ENCODE peak calls at places on chromosome 14, in eight cellular contexts. One of them, this sample, is unnamed.

GRCh38 chr14:58747181-58747580 is 109.4 kb downstream of the DACT1 start:
- DNase-seq in AG10803: peak
- DNase-seq in glutamatergic neuron: no peak
- DNase-seq in fibroblast of mammary gland: peak
- DNase-seq in endothelial cell: no peak
- DNase-seq in NCI-H526: no peak
- DNase-seq in T-cell: no peak
- DNase-seq in activated B cell treated with CpG ODN at 0.5 μM for 24 hours: no peak
- DNase-seq in this sample: peak

GRCh38 chr14:102777711-102778615 is 714 bp downstream of the TRAF3 start:
- DNase-seq in fibroblast of mammary gland: peak
- DNase-seq in AG10803: peak
- DNase-seq in NCI-H526: no peak
- DNase-seq in T-cell: no peak
- DNase-seq in glutamatergic neuron: no peak
- DNase-seq in endothelial cell: peak
- DNase-seq in activated B cell treated with CpG ODN at 0.5 μM for 24 hours: peak
- DNase-seq in this sample: peak

GRCh38 chr14:22164616-22165015 is 424.4 kb downstream of the DAD1 start:
- DNase-seq in NCI-H526: no peak
- DNase-seq in activated B cell treated with CpG ODN at 0.5 μM for 24 hours: no peak
- DNase-seq in endothelial cell: no peak
- DNase-seq in AG10803: no peak
- DNase-seq in fibroblast of mammary gland: no peak
- DNase-seq in glutamatergic neuron: no peak
- DNase-seq in T-cell: no peak
- DNase-seq in this sample: no peak

GRCh38 chr14:29282169-29282568 is 515.6 kb downstream of the FOXG1 start:
- DNase-seq in activated B cell treated with CpG ODN at 0.5 μM for 24 hours: no peak
- DNase-seq in T-cell: no peak
- DNase-seq in NCI-H526: no peak
- DNase-seq in fibroblast of mammary gland: peak
- DNase-seq in glutamatergic neuron: no peak
- DNase-seq in AG10803: peak
- DNase-seq in endothelial cell: no peak
- DNase-seq in this sample: peak

GRCh38 chr14:69501362-69501964 is 16.9 kb downstream of the PLEKHD1 start:
- DNase-seq in AG10803: no peak
- DNase-seq in fibroblast of mammary gland: peak
- DNase-seq in activated B cell treated with CpG ODN at 0.5 μM for 24 hours: no peak
- DNase-seq in endothelial cell: no peak
- DNase-seq in glutamatergic neuron: no peak
- DNase-seq in T-cell: no peak
- DNase-seq in NCI-H526: no peak
- DNase-seq in this sample: peak

GRCh38 chr14:38073641-38074040 is 134.1 kb upstream of the SSTR1 start:
- DNase-seq in AG10803: peak
- DNase-seq in endothelial cell: no peak
- DNase-seq in glutamatergic neuron: no peak
- DNase-seq in activated B cell treated with CpG ODN at 0.5 μM for 24 hours: no peak
- DNase-seq in fibroblast of mammary gland: peak
- DNase-seq in T-cell: no peak
- DNase-seq in NCI-H526: no peak
- DNase-seq in this sample: peak

GRCh38 chr14:99958380-99958779 is 106.8 kb upstream of the EVL start:
- DNase-seq in AG10803: no peak
- DNase-seq in activated B cell treated with CpG ODN at 0.5 μM for 24 hours: no peak
- DNase-seq in endothelial cell: no peak
- DNase-seq in T-cell: no peak
- DNase-seq in glutamatergic neuron: no peak
- DNase-seq in fibroblast of mammary gland: no peak
- DNase-seq in NCI-H526: no peak
- DNase-seq in this sample: no peak

GRCh38 chr14:21098134-21098891 is at the start of gene ZNF219:
- DNase-seq in T-cell: no peak
- DNase-seq in activated B cell treated with CpG ODN at 0.5 μM for 24 hours: peak
- DNase-seq in AG10803: peak
- DNase-seq in endothelial cell: peak
- DNase-seq in NCI-H526: peak
- DNase-seq in fibroblast of mammary gland: peak
- DNase-seq in glutamatergic neuron: peak
- DNase-seq in this sample: peak

GRCh38 chr14:95480109-95480886 is 36.2 kb downstream of the SYNE3 start:
- DNase-seq in glutamatergic neuron: no peak
- DNase-seq in endothelial cell: no peak
- DNase-seq in AG10803: peak
- DNase-seq in fibroblast of mammary gland: peak
- DNase-seq in NCI-H526: no peak
- DNase-seq in activated B cell treated with CpG ODN at 0.5 μM for 24 hours: no peak
- DNase-seq in T-cell: no peak
- DNase-seq in this sample: peak

GRCh38 chr14:35821546-35822411 is 4.4 kb upstream of the BRMS1L start:
- DNase-seq in T-cell: no peak
- DNase-seq in NCI-H526: no peak
- DNase-seq in AG10803: peak
- DNase-seq in fibroblast of mammary gland: peak
- DNase-seq in activated B cell treated with CpG ODN at 0.5 μM for 24 hours: no peak
- DNase-seq in endothelial cell: peak
- DNase-seq in glutamatergic neuron: no peak
- DNase-seq in this sample: peak

GRCh38 chr14:33788116-33788515 is 162.8 kb downstream of the EGLN3 start:
- DNase-seq in NCI-H526: no peak
- DNase-seq in AG10803: no peak
- DNase-seq in glutamatergic neuron: no peak
- DNase-seq in endothelial cell: no peak
- DNase-seq in fibroblast of mammary gland: no peak
- DNase-seq in activated B cell treated with CpG ODN at 0.5 μM for 24 hours: no peak
- DNase-seq in T-cell: no peak
- DNase-seq in this sample: no peak

GRCh38 chr14:61570961-61571299 is 124.4 kb upstream of the HIF1A start:
- DNase-seq in activated B cell treated with CpG ODN at 0.5 μM for 24 hours: no peak
- DNase-seq in AG10803: no peak
- DNase-seq in fibroblast of mammary gland: no peak
- DNase-seq in NCI-H526: no peak
- DNase-seq in T-cell: no peak
- DNase-seq in glutamatergic neuron: no peak
- DNase-seq in endothelial cell: no peak
- DNase-seq in this sample: no peak

GRCh38 chr14:92754956-92755355 is 6.5 kb upstream of the LGMN start:
- DNase-seq in T-cell: no peak
- DNase-seq in endothelial cell: no peak
- DNase-seq in fibroblast of mammary gland: no peak
- DNase-seq in NCI-H526: no peak
- DNase-seq in AG10803: no peak
- DNase-seq in activated B cell treated with CpG ODN at 0.5 μM for 24 hours: no peak
- DNase-seq in glutamatergic neuron: no peak
- DNase-seq in this sample: no peak

GRCh38 chr14:74217672-74218448 is 21.4 kb upstream of the VSX2 start:
- DNase-seq in NCI-H526: peak
- DNase-seq in glutamatergic neuron: peak
- DNase-seq in AG10803: peak
- DNase-seq in activated B cell treated with CpG ODN at 0.5 μM for 24 hours: peak
- DNase-seq in endothelial cell: peak
- DNase-seq in T-cell: peak
- DNase-seq in fibroblast of mammary gland: peak
- DNase-seq in this sample: peak

GRCh38 chr14:104063998-104064397 is 21.5 kb upstream of the ASPG start:
- DNase-seq in NCI-H526: no peak
- DNase-seq in glutamatergic neuron: no peak
- DNase-seq in T-cell: no peak
- DNase-seq in AG10803: no peak
- DNase-seq in fibroblast of mammary gland: no peak
- DNase-seq in activated B cell treated with CpG ODN at 0.5 μM for 24 hours: no peak
- DNase-seq in endothelial cell: no peak
- DNase-seq in this sample: no peak

GRCh38 chr14:100761481-100761880 is 34.8 kb downstream of the DLK1 start:
- DNase-seq in T-cell: no peak
- DNase-seq in fibroblast of mammary gland: peak
- DNase-seq in glutamatergic neuron: no peak
- DNase-seq in NCI-H526: no peak
- DNase-seq in activated B cell treated with CpG ODN at 0.5 μM for 24 hours: no peak
- DNase-seq in AG10803: peak
- DNase-seq in endothelial cell: no peak
- DNase-seq in this sample: no peak

GRCh38 chr14:72457641-72458040 is 436.3 kb downstream of the DPF3 start:
- DNase-seq in fibroblast of mammary gland: peak
- DNase-seq in T-cell: no peak
- DNase-seq in endothelial cell: no peak
- DNase-seq in AG10803: peak
- DNase-seq in activated B cell treated with CpG ODN at 0.5 μM for 24 hours: no peak
- DNase-seq in glutamatergic neuron: no peak
- DNase-seq in NCI-H526: no peak
- DNase-seq in this sample: peak

GRCh38 chr14:52059614-52060013 is 9.2 kb downstream of the NID2 start:
- DNase-seq in glutamatergic neuron: no peak
- DNase-seq in endothelial cell: no peak
- DNase-seq in AG10803: peak
- DNase-seq in fibroblast of mammary gland: no peak
- DNase-seq in NCI-H526: no peak
- DNase-seq in activated B cell treated with CpG ODN at 0.5 μM for 24 hours: no peak
- DNase-seq in T-cell: no peak
- DNase-seq in this sample: peak

GRCh38 chr14:50964683-50965390 is 20.6 kb upstream of the PYGL start:
- DNase-seq in activated B cell treated with CpG ODN at 0.5 μM for 24 hours: no peak
- DNase-seq in fibroblast of mammary gland: peak
- DNase-seq in glutamatergic neuron: no peak
- DNase-seq in NCI-H526: no peak
- DNase-seq in endothelial cell: no peak
- DNase-seq in T-cell: no peak
- DNase-seq in AG10803: peak
- DNase-seq in this sample: peak

GRCh38 chr14:103684471-103684870 is 30.8 kb downstream of the XRCC3 start:
- DNase-seq in glutamatergic neuron: no peak
- DNase-seq in activated B cell treated with CpG ODN at 0.5 μM for 24 hours: no peak
- DNase-seq in T-cell: no peak
- DNase-seq in fibroblast of mammary gland: no peak
- DNase-seq in endothelial cell: no peak
- DNase-seq in NCI-H526: no peak
- DNase-seq in AG10803: no peak
- DNase-seq in this sample: no peak

GRCh38 chr14:74934476-74935339 is 11.6 kb upstream of the RPS6KL1 start:
- DNase-seq in endothelial cell: no peak
- DNase-seq in fibroblast of mammary gland: no peak
- DNase-seq in NCI-H526: no peak
- DNase-seq in glutamatergic neuron: peak
- DNase-seq in activated B cell treated with CpG ODN at 0.5 μM for 24 hours: no peak
- DNase-seq in AG10803: no peak
- DNase-seq in T-cell: no peak
- DNase-seq in this sample: no peak

GRCh38 chr14:101072531-101072930 is 169.0 kb upstream of the RTL1 start:
- DNase-seq in activated B cell treated with CpG ODN at 0.5 μM for 24 hours: peak
- DNase-seq in AG10803: no peak
- DNase-seq in endothelial cell: no peak
- DNase-seq in fibroblast of mammary gland: no peak
- DNase-seq in NCI-H526: no peak
- DNase-seq in T-cell: no peak
- DNase-seq in glutamatergic neuron: no peak
- DNase-seq in this sample: no peak

GRCh38 chr14:71198681-71199080 is 291.4 kb downstream of the PCNX1 start:
- DNase-seq in NCI-H526: no peak
- DNase-seq in T-cell: no peak
- DNase-seq in AG10803: no peak
- DNase-seq in activated B cell treated with CpG ODN at 0.5 μM for 24 hours: no peak
- DNase-seq in fibroblast of mammary gland: no peak
- DNase-seq in endothelial cell: no peak
- DNase-seq in glutamatergic neuron: no peak
- DNase-seq in this sample: no peak

GRCh38 chr14:91835197-91835919 is 32.0 kb downstream of the TC2N start:
- DNase-seq in T-cell: peak
- DNase-seq in activated B cell treated with CpG ODN at 0.5 μM for 24 hours: no peak
- DNase-seq in fibroblast of mammary gland: no peak
- DNase-seq in NCI-H526: no peak
- DNase-seq in AG10803: no peak
- DNase-seq in endothelial cell: no peak
- DNase-seq in glutamatergic neuron: no peak
- DNase-seq in this sample: no peak

GRCh38 chr14:91095178-91095577 is 18.7 kb upstream of the DGLUCY start:
- DNase-seq in AG10803: no peak
- DNase-seq in T-cell: no peak
- DNase-seq in endothelial cell: no peak
- DNase-seq in NCI-H526: no peak
- DNase-seq in glutamatergic neuron: no peak
- DNase-seq in fibroblast of mammary gland: no peak
- DNase-seq in activated B cell treated with CpG ODN at 0.5 μM for 24 hours: no peak
- DNase-seq in this sample: no peak

GRCh38 chr14:90061849-90062794 is at the start of gene KCNK13:
- DNase-seq in activated B cell treated with CpG ODN at 0.5 μM for 24 hours: no peak
- DNase-seq in glutamatergic neuron: peak
- DNase-seq in endothelial cell: peak
- DNase-seq in AG10803: no peak
- DNase-seq in NCI-H526: no peak
- DNase-seq in T-cell: no peak
- DNase-seq in fibroblast of mammary gland: no peak
- DNase-seq in this sample: peak

GRCh38 chr14:99323603-99324185 is 51.7 kb upstream of the BCL11B start:
- DNase-seq in NCI-H526: no peak
- DNase-seq in fibroblast of mammary gland: no peak
- DNase-seq in AG10803: no peak
- DNase-seq in glutamatergic neuron: no peak
- DNase-seq in endothelial cell: no peak
- DNase-seq in T-cell: no peak
- DNase-seq in activated B cell treated with CpG ODN at 0.5 μM for 24 hours: no peak
- DNase-seq in this sample: no peak

GRCh38 chr14:28577711-28578131 is 188.9 kb upstream of the FOXG1 start:
- DNase-seq in NCI-H526: no peak
- DNase-seq in activated B cell treated with CpG ODN at 0.5 μM for 24 hours: no peak
- DNase-seq in endothelial cell: no peak
- DNase-seq in T-cell: no peak
- DNase-seq in AG10803: no peak
- DNase-seq in fibroblast of mammary gland: peak
- DNase-seq in glutamatergic neuron: no peak
- DNase-seq in this sample: no peak

GRCh38 chr14:103512701-103513611 is 9.7 kb downstream of the CKB start:
- DNase-seq in T-cell: no peak
- DNase-seq in glutamatergic neuron: no peak
- DNase-seq in fibroblast of mammary gland: peak
- DNase-seq in activated B cell treated with CpG ODN at 0.5 μM for 24 hours: no peak
- DNase-seq in NCI-H526: peak
- DNase-seq in AG10803: peak
- DNase-seq in endothelial cell: no peak
- DNase-seq in this sample: peak

GRCh38 chr14:34875031-34875922 is at the start of gene BAZ1A:
- DNase-seq in activated B cell treated with CpG ODN at 0.5 μM for 24 hours: peak
- DNase-seq in AG10803: peak
- DNase-seq in endothelial cell: no peak
- DNase-seq in NCI-H526: peak
- DNase-seq in fibroblast of mammary gland: peak
- DNase-seq in glutamatergic neuron: peak
- DNase-seq in T-cell: peak
- DNase-seq in this sample: peak

GRCh38 chr14:36553650-36554260 is 28.7 kb downstream of the NKX2-8 start:
- DNase-seq in fibroblast of mammary gland: peak
- DNase-seq in NCI-H526: peak
- DNase-seq in glutamatergic neuron: no peak
- DNase-seq in AG10803: peak
- DNase-seq in T-cell: no peak
- DNase-seq in activated B cell treated with CpG ODN at 0.5 μM for 24 hours: no peak
- DNase-seq in endothelial cell: no peak
- DNase-seq in this sample: peak

GRCh38 chr14:53646925-53647324 is 309.7 kb downstream of the BMP4 start:
- DNase-seq in NCI-H526: no peak
- DNase-seq in T-cell: no peak
- DNase-seq in endothelial cell: peak
- DNase-seq in activated B cell treated with CpG ODN at 0.5 μM for 24 hours: no peak
- DNase-seq in glutamatergic neuron: no peak
- DNase-seq in AG10803: no peak
- DNase-seq in fibroblast of mammary gland: no peak
- DNase-seq in this sample: no peak

GRCh38 chr14:64682173-64682710 is 22.0 kb upstream of the PLEKHG3 start:
- DNase-seq in activated B cell treated with CpG ODN at 0.5 μM for 24 hours: no peak
- DNase-seq in T-cell: no peak
- DNase-seq in AG10803: peak
- DNase-seq in NCI-H526: no peak
- DNase-seq in fibroblast of mammary gland: peak
- DNase-seq in endothelial cell: no peak
- DNase-seq in glutamatergic neuron: no peak
- DNase-seq in this sample: peak

GRCh38 chr14:96792581-96792980 is 4.6 kb upstream of the VRK1 start:
- DNase-seq in endothelial cell: no peak
- DNase-seq in NCI-H526: no peak
- DNase-seq in activated B cell treated with CpG ODN at 0.5 μM for 24 hours: no peak
- DNase-seq in AG10803: no peak
- DNase-seq in T-cell: no peak
- DNase-seq in fibroblast of mammary gland: no peak
- DNase-seq in glutamatergic neuron: no peak
- DNase-seq in this sample: no peak